ENCODE peak calls at places on chromosomes 12 and 14, in eight cellular contexts. G, I, M, U, X, A, P and S are unnamed samples.

GRCh38 chr12:64392221-64392620 is 1.7 kb upstream of the C12orf56 start:
- DNase-seq in A (peak), X (peak), G (peak), P (peak), U (peak), M (peak), I (peak), S (peak)

GRCh38 chr14:55704654-55705053 is 124.6 kb downstream of the KTN1 start:
- DNase-seq in M (no peak), X (no peak), U (no peak), A (no peak), I (no peak), P (no peak), G (no peak), S (no peak)

GRCh38 chr12:75389706-75390105 is 1.2 kb upstream of the GLIPR1L2 start:
- DNase-seq in A (no peak), X (peak), U (peak), G (no peak), P (peak), M (no peak), I (no peak), S (no peak)

GRCh38 chr14:86372402-86372801 is 842.5 kb downstream of the FLRT2 start:
- DNase-seq in G (no peak), M (no peak), P (no peak), I (no peak), A (no peak), X (no peak), U (no peak), S (no peak)

GRCh38 chr12:124560519-124560918 is 6.9 kb downstream of the NCOR2 start:
- DNase-seq in X (no peak), U (no peak), I (no peak), P (no peak), A (no peak), M (no peak), G (no peak), S (peak)

GRCh38 chr14:94047581-94047980 is 21.4 kb downstream of the OTUB2 start:
- DNase-seq in P (no peak), M (no peak), G (no peak), I (no peak), A (no peak), U (no peak), X (no peak), S (no peak)

GRCh38 chr14:93103392-93104080 is 12.2 kb downstream of the ITPK1 start:
- DNase-seq in M (no peak), U (no peak), I (no peak), X (peak), P (no peak), G (peak), A (no peak), S (peak)

GRCh38 chr12:95593266-95593871 is 42.1 kb upstream of the USP44 start:
- DNase-seq in U (no peak), M (no peak), G (no peak), A (no peak), X (no peak), I (no peak), P (no peak), S (no peak)

GRCh38 chr14:52033131-52033642 is 35.7 kb downstream of the NID2 start:
- DNase-seq in X (peak), A (peak), U (no peak), G (no peak), M (peak), P (peak), I (no peak), S (peak)

GRCh38 chr12:69052613-69053408 is 119.8 kb upstream of the CPM start:
- DNase-seq in M (peak), U (peak), G (no peak), X (peak), A (peak), I (peak), P (peak), S (peak)

GRCh38 chr14:36394593-36394992 is 74.2 kb upstream of the MBIP start:
- DNase-seq in A (no peak), X (no peak), M (no peak), I (no peak), P (no peak), U (no peak), G (no peak), S (no peak)
- H2AFZ ChIP-seq in A (no peak), X (no peak), M (no peak), I (no peak), P (no peak), U (no peak), G (no peak), S (no peak)

GRCh38 chr12:104873374-104873773 is 84.7 kb downstream of the SLC41A2 start:
- DNase-seq in M (peak), I (peak), G (no peak), A (no peak), X (peak), P (no peak), U (no peak), S (no peak)
- H3K4me3 ChIP-seq in M (no peak), I (no peak), G (no peak), A (no peak), X (no peak), P (no peak), U (no peak), S (no peak)

GRCh38 chr14:104927432-104927816 is 2.7 kb downstream of the PLD4 start:
- DNase-seq in X (no peak), P (no peak), I (no peak), G (no peak), A (peak), M (no peak), U (no peak), S (peak)
- H2AFZ ChIP-seq in X (no peak), P (no peak), I (no peak), G (no peak), A (no peak), M (no peak), U (no peak), S (no peak)

GRCh38 chr14:37583358-37584210 is 11.5 kb downstream of the FOXA1 start:
- DNase-seq in A (peak), G (no peak), P (no peak), X (no peak), I (peak), M (no peak), U (no peak), S (peak)
- H3K4me3 ChIP-seq in A (peak), G (no peak), P (peak), X (no peak), I (peak), M (peak), U (no peak), S (no peak)

GRCh38 chr14:83611906-83612305 is 1918.0 kb upstream of the FLRT2 start:
- DNase-seq in U (no peak), M (no peak), P (no peak), G (no peak), X (no peak), I (no peak), A (no peak), S (no peak)

DNA sequence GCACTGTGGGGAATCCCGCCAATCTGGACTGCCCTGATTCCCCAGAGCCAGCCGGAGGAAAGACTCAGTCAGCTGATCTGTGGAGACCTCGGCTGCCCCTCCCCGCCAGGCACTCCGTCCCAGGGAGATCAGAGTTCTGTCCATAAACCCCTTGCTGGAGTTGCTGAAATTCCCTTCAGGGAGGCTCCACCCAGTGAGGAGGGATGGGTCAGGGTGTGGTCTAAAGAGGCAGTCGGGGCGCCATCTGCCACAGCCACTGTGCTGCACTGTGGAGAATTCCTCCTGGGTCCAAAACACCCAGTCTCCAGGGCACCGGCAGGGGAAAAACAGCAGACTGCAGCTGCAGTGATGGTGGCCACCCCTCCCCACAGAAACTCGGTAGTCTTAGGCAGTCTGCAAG is 1922.3 kb upstream of the FLRT2 start:
- DNase-seq in P (no peak), M (no peak), A (peak), I (no peak), U (no peak), G (no peak), X (no peak), S (no peak)
- H2AFZ ChIP-seq in P (no peak), M (no peak), A (peak), I (no peak), U (no peak), G (no peak), X (no peak), S (no peak)

DNA sequence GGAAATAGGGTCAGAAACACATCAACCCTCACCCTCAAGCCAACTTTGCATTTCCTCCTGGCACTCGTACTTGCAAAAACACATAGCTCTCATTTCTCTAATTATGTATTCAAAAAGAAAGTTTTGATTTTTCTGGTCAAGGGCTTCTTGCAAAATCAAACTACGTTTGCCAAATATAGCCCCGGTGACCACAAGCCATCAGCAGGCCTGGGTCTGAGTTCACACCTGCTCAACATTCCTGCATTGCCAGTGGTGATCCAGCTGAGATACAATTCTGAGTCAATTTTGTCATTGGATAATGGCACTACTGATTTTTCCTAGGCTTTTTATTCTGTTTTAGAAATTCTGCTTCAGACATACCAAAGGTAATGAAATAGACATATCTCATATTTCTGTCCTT is 10.7 kb upstream of the BHLHE41 start:
- DNase-seq in U (no peak), A (no peak), M (no peak), X (no peak), P (peak), G (no peak), I (no peak), S (no peak)
- H3K4me3 ChIP-seq in U (no peak), A (no peak), M (no peak), X (no peak), P (no peak), G (no peak), I (no peak), S (no peak)

GRCh38 chr14:101563654-101564443 is 2.6 kb downstream of the DIO3 start:
- DNase-seq in P (no peak), I (no peak), M (no peak), G (no peak), U (no peak), A (peak), X (no peak), S (peak)

GRCh38 chr14:101567252-101567651 is 6.0 kb downstream of the DIO3 start:
- DNase-seq in G (no peak), U (no peak), I (no peak), A (no peak), P (no peak), X (no peak), M (no peak), S (peak)

GRCh38 chr14:101564444-101564776 is 3.1 kb downstream of the DIO3 start:
- DNase-seq in X (no peak), P (no peak), U (no peak), M (no peak), I (no peak), G (no peak), A (no peak), S (no peak)

GRCh38 chr14:101563352-101563653 is 2.0 kb downstream of the DIO3 start:
- DNase-seq in U (no peak), I (no peak), A (no peak), G (no peak), X (no peak), P (no peak), M (no peak), S (peak)

GRCh38 chr14:101564819-101565698 is 3.8 kb downstream of the DIO3 start:
- DNase-seq in A (peak), X (no peak), I (no peak), G (no peak), P (no peak), U (no peak), M (no peak), S (peak)
- H2AFZ ChIP-seq in A (peak), X (no peak), I (peak), G (no peak), P (no peak), U (no peak), M (peak), S (no peak)